ENCODE peak calls at places on chromosomes 3 and 15, in six cellular contexts. One of them, this sample, is unnamed.
A peak's percentile ranks its signal among the peaks of the same experiment; 100 is the strongest.

GRCh38 chr3:152281032-152281713 is 12.4 kb downstream of the MBNL1 start:
- DNase-seq in spleen: no peak
- DNase-seq in IMR-90: no peak
- DNase-seq in A549: no peak
- DNase-seq in ovary: no peak
- DNase-seq in tibial nerve: no peak
- DNase-seq in this sample: peak; percentile 42

GRCh38 chr3:65831733-65832425 is 206.8 kb downstream of the MAGI1 start:
- DNase-seq in spleen: no peak
- DNase-seq in IMR-90: peak; percentile 40
- DNase-seq in A549: no peak
- DNase-seq in ovary: no peak
- DNase-seq in tibial nerve: no peak
- DNase-seq in this sample: no peak

GRCh38 chr3:24018784-24019570 is 73.9 kb downstream of the NR1D2 start:
- DNase-seq in spleen: no peak
- DNase-seq in IMR-90: no peak
- DNase-seq in A549: no peak
- DNase-seq in ovary: no peak
- DNase-seq in tibial nerve: no peak
- DNase-seq in this sample: no peak

GRCh38 chr3:49661281-49661680 is 12.9 kb upstream of the APEH start:
- DNase-seq in spleen: no peak
- DNase-seq in IMR-90: no peak
- DNase-seq in A549: no peak
- DNase-seq in ovary: no peak
- DNase-seq in tibial nerve: no peak
- DNase-seq in this sample: no peak

GRCh38 chr3:125231895-125232294 is 19.3 kb upstream of the SLC12A8 start:
- DNase-seq in spleen: no peak
- DNase-seq in IMR-90: peak; percentile 87
- DNase-seq in A549: no peak
- DNase-seq in ovary: no peak
- DNase-seq in tibial nerve: no peak
- DNase-seq in this sample: no peak

GRCh38 chr3:119608591-119608990 is 10.9 kb downstream of the PLA1A start:
- DNase-seq in spleen: no peak
- DNase-seq in IMR-90: no peak
- DNase-seq in A549: no peak
- DNase-seq in ovary: no peak
- DNase-seq in tibial nerve: no peak
- DNase-seq in this sample: no peak

GRCh38 chr15:68479870-68480269 is 47.9 kb upstream of the ITGA11 start:
- DNase-seq in spleen: no peak
- DNase-seq in IMR-90: peak; percentile 12
- DNase-seq in A549: no peak
- DNase-seq in ovary: no peak
- DNase-seq in tibial nerve: no peak
- DNase-seq in this sample: no peak

GRCh38 chr3:183332487-183332886 is 79.4 kb downstream of the B3GNT5 start:
- DNase-seq in spleen: no peak
- DNase-seq in IMR-90: no peak
- DNase-seq in A549: no peak
- DNase-seq in ovary: no peak
- DNase-seq in tibial nerve: no peak
- DNase-seq in this sample: no peak

GRCh38 chr3:186786810-186787375 is 3.5 kb downstream of the EIF4A2 start:
- DNase-seq in spleen: no peak
- DNase-seq in IMR-90: no peak
- DNase-seq in A549: no peak
- DNase-seq in ovary: no peak
- DNase-seq in tibial nerve: no peak
- DNase-seq in this sample: peak; percentile 33

GRCh38 chr3:186787642-186788481 is 4.5 kb downstream of the EIF4A2 start:
- DNase-seq in spleen: no peak
- DNase-seq in IMR-90: no peak
- DNase-seq in A549: no peak
- DNase-seq in ovary: no peak
- DNase-seq in tibial nerve: no peak
- DNase-seq in this sample: no peak

GRCh38 chr3:186788482-186789370 is 5.3 kb downstream of the EIF4A2 start:
- DNase-seq in spleen: no peak
- DNase-seq in IMR-90: no peak
- DNase-seq in A549: no peak
- DNase-seq in ovary: no peak
- DNase-seq in tibial nerve: no peak
- DNase-seq in this sample: peak; percentile 27

GRCh38 chr3:186789554-186790260 is 6.3 kb downstream of the EIF4A2 start:
- DNase-seq in spleen: no peak
- DNase-seq in IMR-90: peak; percentile 22
- DNase-seq in A549: no peak
- DNase-seq in ovary: no peak
- DNase-seq in tibial nerve: no peak
- DNase-seq in this sample: peak; percentile 48

DNA sequence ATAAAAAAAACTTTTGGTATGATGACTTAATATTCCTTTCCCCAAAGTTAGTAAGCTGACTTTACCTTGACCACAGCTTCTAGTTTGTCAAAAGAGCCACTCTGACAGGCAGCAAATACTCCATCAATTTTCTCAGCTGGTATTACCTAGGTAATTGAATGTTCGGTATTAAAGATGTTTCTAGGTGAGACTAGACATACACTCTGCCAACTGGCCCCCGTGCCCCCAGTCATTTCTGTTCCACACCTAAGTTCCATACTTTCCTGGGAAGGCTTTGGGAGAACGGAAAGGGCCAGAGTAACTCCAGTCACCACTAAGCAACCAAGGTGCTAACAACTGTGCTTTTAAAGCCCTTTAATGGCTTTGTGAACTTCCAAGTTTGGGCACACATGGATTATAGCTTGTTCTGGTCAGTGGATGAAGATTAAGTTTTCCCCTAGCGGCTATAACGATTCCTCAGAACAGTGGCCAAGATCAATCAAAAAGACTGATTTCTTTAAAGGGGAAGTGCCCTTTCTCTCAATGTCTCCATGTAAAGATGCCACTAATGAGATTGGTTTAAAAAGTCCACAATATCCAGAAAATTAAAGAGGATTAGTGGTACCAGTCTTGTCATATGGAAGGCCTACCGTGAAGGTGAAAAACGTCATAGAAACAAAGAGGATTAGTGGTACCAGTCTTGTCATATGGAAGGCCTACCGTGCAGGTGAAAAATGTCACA is 7.0 kb downstream of the EIF4A2 start:
- DNase-seq in spleen: no peak
- DNase-seq in IMR-90: peak; percentile 61
- DNase-seq in A549: peak; percentile 23
- DNase-seq in ovary: no peak
- DNase-seq in tibial nerve: no peak
- DNase-seq in this sample: peak; percentile 49
- TF ChIP-seq POLR2A in spleen: no peak
- TF ChIP-seq POLR2A in IMR-90: peak; percentile 83
- TF ChIP-seq POLR2A in A549: no peak
- TF ChIP-seq POLR2A in ovary: no peak
- TF ChIP-seq POLR2A in tibial nerve: no peak
- TF ChIP-seq POLR2A in this sample: peak; percentile 74

DNA sequence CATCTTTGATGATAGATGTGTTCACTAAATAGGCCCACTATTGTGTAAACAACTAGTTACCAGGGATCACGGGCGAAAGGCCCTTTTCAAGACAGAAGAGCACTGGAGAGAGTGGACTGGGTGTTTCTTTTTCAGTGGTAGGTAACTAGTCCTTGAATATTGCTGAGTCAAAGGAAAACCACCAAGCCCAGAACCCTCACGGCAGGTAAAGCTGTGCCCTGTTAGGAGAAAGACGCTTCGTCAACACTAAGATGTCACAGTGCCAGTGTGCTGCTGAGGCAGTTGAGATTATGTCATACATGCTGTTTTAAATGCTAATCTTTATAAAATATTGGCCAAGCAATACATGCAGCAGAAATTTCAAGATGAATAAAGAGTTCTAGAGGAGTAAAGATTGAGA is 578.6 kb downstream of the PYDC2 start:
- DNase-seq in spleen: no peak
- DNase-seq in IMR-90: no peak
- DNase-seq in A549: no peak
- DNase-seq in ovary: no peak
- DNase-seq in tibial nerve: no peak
- DNase-seq in this sample: no peak
- TF ChIP-seq POLR2A in spleen: no peak
- TF ChIP-seq POLR2A in IMR-90: no peak
- TF ChIP-seq POLR2A in A549: no peak
- TF ChIP-seq POLR2A in ovary: no peak
- TF ChIP-seq POLR2A in tibial nerve: no peak
- TF ChIP-seq POLR2A in this sample: no peak

DNA sequence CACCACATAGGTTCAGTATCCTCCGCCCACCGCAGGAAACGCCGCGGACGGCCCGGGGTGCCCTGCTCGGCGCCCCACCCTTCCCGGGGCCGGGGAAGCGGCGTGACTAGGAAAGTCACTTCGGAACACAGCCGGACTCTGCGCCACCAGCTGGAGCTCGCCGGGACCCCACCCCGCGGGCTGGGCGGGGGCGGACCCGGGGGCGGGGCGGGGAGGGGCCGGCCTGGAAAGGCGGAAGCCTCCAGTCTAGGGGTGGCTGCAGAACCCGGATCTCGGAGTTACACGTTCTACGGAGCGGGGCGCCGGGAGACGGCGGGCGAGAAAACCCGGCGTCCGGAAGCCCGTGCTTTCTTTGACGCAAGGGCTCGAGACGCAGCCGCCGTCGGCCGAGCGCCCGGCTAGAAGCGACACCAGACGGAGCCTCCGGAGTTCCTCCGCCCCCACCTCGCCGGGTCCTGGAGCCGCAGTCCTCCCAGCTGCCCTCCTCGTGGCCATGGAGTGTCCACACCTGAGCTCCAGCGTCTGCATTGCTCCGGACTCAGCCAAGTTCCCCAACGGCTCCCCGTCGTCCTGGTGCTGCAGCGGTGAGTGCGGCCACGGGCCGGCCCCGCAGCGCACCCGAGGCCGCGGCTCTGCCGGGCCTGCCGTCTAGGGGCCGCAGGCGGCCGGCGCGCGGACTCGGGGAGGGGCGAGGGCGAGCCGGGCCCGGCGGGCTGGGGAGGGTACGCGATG is at the start of gene USP3:
- DNase-seq in spleen: peak; percentile 99
- DNase-seq in IMR-90: peak; percentile 94
- DNase-seq in A549: peak; percentile 67
- DNase-seq in ovary: peak; percentile 98
- DNase-seq in tibial nerve: peak; percentile 87
- DNase-seq in this sample: peak; percentile 98
- TF ChIP-seq POLR2A in spleen: peak; percentile 28
- TF ChIP-seq POLR2A in IMR-90: peak; percentile 89
- TF ChIP-seq POLR2A in A549: peak; percentile 47
- TF ChIP-seq POLR2A in ovary: peak; percentile 77
- TF ChIP-seq POLR2A in tibial nerve: peak; percentile 88
- TF ChIP-seq POLR2A in this sample: peak; percentile 77

GRCh38 chr3:30141927-30142326 is 464.5 kb upstream of the TGFBR2 start:
- DNase-seq in spleen: no peak
- DNase-seq in IMR-90: no peak
- DNase-seq in A549: no peak
- DNase-seq in ovary: no peak
- DNase-seq in tibial nerve: no peak
- DNase-seq in this sample: no peak

GRCh38 chr3:30145281-30145680 is 461.1 kb upstream of the TGFBR2 start:
- DNase-seq in spleen: no peak
- DNase-seq in IMR-90: peak; percentile 3
- DNase-seq in A549: no peak
- DNase-seq in ovary: no peak
- DNase-seq in tibial nerve: no peak
- DNase-seq in this sample: no peak

GRCh38 chr3:30142946-30143345 is 463.5 kb upstream of the TGFBR2 start:
- DNase-seq in spleen: no peak
- DNase-seq in IMR-90: no peak
- DNase-seq in A549: no peak
- DNase-seq in ovary: no peak
- DNase-seq in tibial nerve: no peak
- DNase-seq in this sample: no peak

GRCh38 chr3:30141178-30141581 is 465.2 kb upstream of the TGFBR2 start:
- DNase-seq in spleen: no peak
- DNase-seq in IMR-90: no peak
- DNase-seq in A549: no peak
- DNase-seq in ovary: no peak
- DNase-seq in tibial nerve: no peak
- DNase-seq in this sample: no peak

GRCh38 chr3:30146978-30147377 is 459.4 kb upstream of the TGFBR2 start:
- DNase-seq in spleen: no peak
- DNase-seq in IMR-90: no peak
- DNase-seq in A549: no peak
- DNase-seq in ovary: no peak
- DNase-seq in tibial nerve: no peak
- DNase-seq in this sample: no peak
- TF ChIP-seq POLR2A in spleen: no peak
- TF ChIP-seq POLR2A in IMR-90: no peak
- TF ChIP-seq POLR2A in A549: no peak
- TF ChIP-seq POLR2A in ovary: no peak
- TF ChIP-seq POLR2A in tibial nerve: no peak
- TF ChIP-seq POLR2A in this sample: no peak

This sample was measured in erythroblast.